ENCODE peak calls at places on chromosomes 16 and 17, in ten cellular contexts. H is type B pancreatic cell; M is GDM1; S is left lung; J is tibial artery; X is ovary; G is stimulated activated CD4-positive, alpha-beta T cell treated with anti-CD3 and anti-CD28 coated beads, Interleukin-2, amount 100 ng/mL, for 48 hours; A is NCI-H1694 treated with DMSO at 0.1 percent for 48 hours; E is upper lobe of right lung; R is CD8-positive, alpha-beta T cell. V is an unnamed sample.
A peak's percentile ranks its signal among the peaks of the same experiment; 100 is the strongest.

GRCh38 chr17:437545-437944 is 84.9 kb upstream of the RPH3AL start:
- DNase-seq in H (no peak), M (no peak), S (no peak), J (no peak), X (no peak), G (no peak), A (no peak), E (no peak), R (no peak), V (no peak)

GRCh38 chr17:41974031-41974430 is 7.4 kb downstream of the CNP start:
- DNase-seq in H (no peak), M (no peak), S (peak; percentile 70), J (peak; percentile 42), X (no peak), G (no peak), A (no peak), E (no peak), R (no peak), V (no peak)

GRCh38 chr17:8004899-8005298 is 2.5 kb downstream of the GUCY2D start:
- DNase-seq in H (no peak), M (no peak), S (no peak), J (no peak), X (no peak), G (no peak), A (no peak), E (peak; percentile 59), R (no peak), V (peak; percentile 43)

GRCh38 chr17:74746922-74747321 is 1.5 kb upstream of the NHERF1 start:
- DNase-seq in H (no peak), M (peak; percentile 34), S (peak; percentile 24), J (no peak), X (peak; percentile 23), G (no peak), A (no peak), E (no peak), R (no peak), V (peak; percentile 91)

GRCh38 chr16:84218961-84219360 is 20.9 kb downstream of the KCNG4 start:
- DNase-seq in H (no peak), M (no peak), S (no peak), J (no peak), X (no peak), G (no peak), A (no peak), E (no peak), R (no peak), V (no peak)

GRCh38 chr17:48215583-48216139 is 108.1 kb downstream of the SNX11 start:
- DNase-seq in H (no peak), M (peak; percentile 5), S (no peak), J (no peak), X (no peak), G (no peak), A (peak; percentile 38), E (no peak), R (no peak), V (peak; percentile 43)

GRCh38 chr17:17823433-17824118 is 13.2 kb downstream of the SREBF1 start:
- DNase-seq in H (peak; percentile 90), M (peak; percentile 82), S (peak; percentile 95), J (peak; percentile 96), X (peak; percentile 87), G (peak; percentile 64), A (peak; percentile 77), E (peak; percentile 92), R (peak; percentile 65), V (peak; percentile 79)

GRCh38 chr17:82330322-82331239 is 3.0 kb downstream of the SECTM1 start:
- DNase-seq in H (no peak), M (no peak), S (peak; percentile 77), J (no peak), X (peak; percentile 62), G (no peak), A (peak; percentile 81), E (peak; percentile 72), R (no peak), V (peak; percentile 74)

GRCh38 chr16:81539009-81539820 is 94.6 kb downstream of the CMIP start:
- DNase-seq in H (no peak), M (no peak), S (no peak), J (no peak), X (no peak), G (no peak), A (no peak), E (no peak), R (no peak), V (peak; percentile 57)

GRCh38 chr17:59496178-59496577 is 69.2 kb upstream of the DHX40 start:
- DNase-seq in H (peak; percentile 25), M (no peak), S (no peak), J (no peak), X (no peak), G (no peak), A (no peak), E (no peak), R (no peak), V (no peak)

GRCh38 chr17:15894913-15895658 is 49.8 kb upstream of the ADORA2B start:
- DNase-seq in H (no peak), M (no peak), S (no peak), J (no peak), X (no peak), G (no peak), A (no peak), E (no peak), R (no peak), V (no peak)